ENCODE peak calls at places on chromosomes 4 and X, in nine cellular contexts. One of them, this sample, is unnamed.

GRCh38 chr4:1803523-1804423 is 10.7 kb downstream of the FGFR3 start:
- DNase-seq in H4: no peak
- DNase-seq in iPS DF 6.9: no peak
- DNase-seq in left lung: no peak
- DNase-seq in activated B cell treated with CpG ODN at 0.5 μM for 24 hours: no peak
- DNase-seq in nephron progenitor cell: no peak
- DNase-seq in kidney epithelial cell: no peak
- DNase-seq in AML-193: no peak
- DNase-seq in MCF 10A: no peak
- DNase-seq in this sample: no peak

GRCh38 chr4:2068566-2068965 is 9.4 kb downstream of the NAT8L start:
- DNase-seq in H4: no peak
- DNase-seq in iPS DF 6.9: no peak
- DNase-seq in left lung: no peak
- DNase-seq in activated B cell treated with CpG ODN at 0.5 μM for 24 hours: no peak
- DNase-seq in nephron progenitor cell: no peak
- DNase-seq in kidney epithelial cell: no peak
- DNase-seq in AML-193: no peak
- DNase-seq in MCF 10A: no peak
- DNase-seq in this sample: no peak

GRCh38 chr4:41751325-41752061 is 3.0 kb upstream of the PHOX2B start:
- DNase-seq in H4: no peak
- DNase-seq in iPS DF 6.9: no peak
- DNase-seq in left lung: no peak
- DNase-seq in activated B cell treated with CpG ODN at 0.5 μM for 24 hours: no peak
- DNase-seq in nephron progenitor cell: peak
- DNase-seq in kidney epithelial cell: no peak
- DNase-seq in AML-193: no peak
- DNase-seq in MCF 10A: no peak
- DNase-seq in this sample: no peak

GRCh38 chr4:187499961-187500360 is 495.6 kb upstream of the ZFP42 start:
- DNase-seq in H4: no peak
- DNase-seq in iPS DF 6.9: no peak
- DNase-seq in left lung: no peak
- DNase-seq in activated B cell treated with CpG ODN at 0.5 μM for 24 hours: no peak
- DNase-seq in nephron progenitor cell: no peak
- DNase-seq in kidney epithelial cell: no peak
- DNase-seq in AML-193: no peak
- DNase-seq in MCF 10A: no peak
- DNase-seq in this sample: no peak

GRCh38 chr4:22978656-22979055 is 285.9 kb downstream of the GBA3 start:
- DNase-seq in H4: no peak
- DNase-seq in iPS DF 6.9: no peak
- DNase-seq in left lung: no peak
- DNase-seq in activated B cell treated with CpG ODN at 0.5 μM for 24 hours: no peak
- DNase-seq in nephron progenitor cell: no peak
- DNase-seq in kidney epithelial cell: peak
- DNase-seq in AML-193: no peak
- DNase-seq in MCF 10A: no peak
- DNase-seq in this sample: no peak

GRCh38 chr4:3017504-3017903 is 54.1 kb downstream of the GRK4 start:
- DNase-seq in H4: no peak
- DNase-seq in iPS DF 6.9: no peak
- DNase-seq in left lung: no peak
- DNase-seq in activated B cell treated with CpG ODN at 0.5 μM for 24 hours: no peak
- DNase-seq in nephron progenitor cell: no peak
- DNase-seq in kidney epithelial cell: no peak
- DNase-seq in AML-193: no peak
- DNase-seq in MCF 10A: no peak
- DNase-seq in this sample: no peak

GRCh38 chr4:41178372-41179085 is 35.8 kb downstream of the APBB2 start:
- DNase-seq in H4: no peak
- DNase-seq in iPS DF 6.9: no peak
- DNase-seq in left lung: no peak
- DNase-seq in activated B cell treated with CpG ODN at 0.5 μM for 24 hours: no peak
- DNase-seq in nephron progenitor cell: no peak
- DNase-seq in kidney epithelial cell: no peak
- DNase-seq in AML-193: no peak
- DNase-seq in MCF 10A: peak
- DNase-seq in this sample: no peak

GRCh38 chr4:142355417-142355930 is 490.6 kb downstream of the INPP4B start:
- DNase-seq in H4: no peak
- DNase-seq in iPS DF 6.9: no peak
- DNase-seq in left lung: no peak
- DNase-seq in activated B cell treated with CpG ODN at 0.5 μM for 24 hours: no peak
- DNase-seq in nephron progenitor cell: no peak
- DNase-seq in kidney epithelial cell: no peak
- DNase-seq in AML-193: no peak
- DNase-seq in MCF 10A: no peak
- DNase-seq in this sample: no peak

GRCh38 chrX:77527233-77528001 is 80.2 kb downstream of the FGF16 start:
- DNase-seq in H4: no peak
- DNase-seq in iPS DF 6.9: no peak
- DNase-seq in left lung: no peak
- DNase-seq in activated B cell treated with CpG ODN at 0.5 μM for 24 hours: no peak
- DNase-seq in nephron progenitor cell: no peak
- DNase-seq in kidney epithelial cell: no peak
- DNase-seq in AML-193: no peak
- DNase-seq in MCF 10A: no peak
- DNase-seq in this sample: no peak

GRCh38 chrX:38156838-38157237 is 63.8 kb downstream of the SRPX start:
- DNase-seq in H4: no peak
- DNase-seq in iPS DF 6.9: no peak
- DNase-seq in left lung: no peak
- DNase-seq in activated B cell treated with CpG ODN at 0.5 μM for 24 hours: no peak
- DNase-seq in nephron progenitor cell: no peak
- DNase-seq in kidney epithelial cell: no peak
- DNase-seq in AML-193: no peak
- DNase-seq in MCF 10A: no peak
- DNase-seq in this sample: no peak

GRCh38 chrX:3820170-3820569 is 106.7 kb upstream of the PRKX start:
- DNase-seq in H4: peak
- DNase-seq in iPS DF 6.9: no peak
- DNase-seq in left lung: no peak
- DNase-seq in activated B cell treated with CpG ODN at 0.5 μM for 24 hours: no peak
- DNase-seq in nephron progenitor cell: no peak
- DNase-seq in kidney epithelial cell: peak
- DNase-seq in AML-193: no peak
- DNase-seq in MCF 10A: peak
- DNase-seq in this sample: no peak

GRCh38 chr4:59484948-59485347 is 1715.2 kb upstream of the ADGRL3 start:
- DNase-seq in H4: no peak
- DNase-seq in iPS DF 6.9: no peak
- DNase-seq in left lung: no peak
- DNase-seq in activated B cell treated with CpG ODN at 0.5 μM for 24 hours: no peak
- DNase-seq in nephron progenitor cell: no peak
- DNase-seq in kidney epithelial cell: no peak
- DNase-seq in AML-193: no peak
- DNase-seq in MCF 10A: no peak
- DNase-seq in this sample: no peak

This sample was measured in D341Med.